ENCODE peak calls at places on chromosomes 3 and 15, in four cellular contexts. One of them, this sample, is unnamed.

GRCh38 chr15:88040516-88040915 is 216.0 kb downstream of the NTRK3 start:
- DNase-seq in lung: no peak
- DNase-seq in left ventricle myocardium inferior: no peak
- DNase-seq in endodermal cell: no peak
- DNase-seq in this sample: no peak

GRCh38 chr15:78418681-78419080 is 19.3 kb upstream of the IREB2 start:
- DNase-seq in lung: no peak
- DNase-seq in left ventricle myocardium inferior: no peak
- DNase-seq in endodermal cell: no peak
- DNase-seq in this sample: no peak

GRCh38 chr3:146594843-146595482 is 10.2 kb downstream of the PLSCR5 start:
- DNase-seq in lung: no peak
- DNase-seq in left ventricle myocardium inferior: no peak
- DNase-seq in endodermal cell: no peak
- DNase-seq in this sample: no peak

GRCh38 chr3:50226888-50227389 is 9.1 kb upstream of the GNAI2 start:
- DNase-seq in lung: no peak
- DNase-seq in left ventricle myocardium inferior: no peak
- DNase-seq in endodermal cell: no peak
- DNase-seq in this sample: no peak

GRCh38 chr3:25239042-25239441 is 189.0 kb upstream of the RARB start:
- DNase-seq in lung: no peak
- DNase-seq in left ventricle myocardium inferior: no peak
- DNase-seq in endodermal cell: no peak
- DNase-seq in this sample: no peak

GRCh38 chr3:39024497-39024896 is 27.2 kb downstream of the SCN11A start:
- DNase-seq in lung: no peak
- DNase-seq in left ventricle myocardium inferior: no peak
- DNase-seq in endodermal cell: no peak
- DNase-seq in this sample: no peak

GRCh38 chr3:51670711-51671089 is 352 bp upstream of the TEX264 start:
- DNase-seq in lung: no peak
- DNase-seq in left ventricle myocardium inferior: no peak
- DNase-seq in endodermal cell: no peak
- DNase-seq in this sample: no peak

GRCh38 chr3:42101481-42101880 is 10.3 kb downstream of the TRAK1 start:
- DNase-seq in lung: no peak
- DNase-seq in left ventricle myocardium inferior: no peak
- DNase-seq in endodermal cell: no peak
- DNase-seq in this sample: no peak

GRCh38 chr3:14780927-14781507 is 37.7 kb upstream of the FGD5 start:
- DNase-seq in lung: peak; percentile 48
- DNase-seq in left ventricle myocardium inferior: peak; percentile 64
- DNase-seq in endodermal cell: peak; percentile 93
- DNase-seq in this sample: no peak

GRCh38 chr3:141229132-141229531 is 2.5 kb upstream of the PXYLP1 start:
- DNase-seq in lung: no peak
- DNase-seq in left ventricle myocardium inferior: no peak
- DNase-seq in endodermal cell: no peak
- DNase-seq in this sample: no peak

GRCh38 chr3:21920431-21920830 is 169.4 kb upstream of the ZNF385D start:
- DNase-seq in lung: no peak
- DNase-seq in left ventricle myocardium inferior: no peak
- DNase-seq in endodermal cell: no peak
- DNase-seq in this sample: no peak

GRCh38 chr3:120448707-120449650 is 1.8 kb downstream of the FSTL1 start:
- DNase-seq in lung: no peak
- DNase-seq in left ventricle myocardium inferior: no peak
- DNase-seq in endodermal cell: peak; percentile 78
- DNase-seq in this sample: peak; percentile 86

GRCh38 chr3:48440590-48440958 is 517 bp downstream of the TMA7 start:
- DNase-seq in lung: no peak
- DNase-seq in left ventricle myocardium inferior: no peak
- DNase-seq in endodermal cell: no peak
- DNase-seq in this sample: no peak

GRCh38 chr3:3666664-3667063 is 132.6 kb upstream of the LRRN1 start:
- DNase-seq in lung: no peak
- DNase-seq in left ventricle myocardium inferior: no peak
- DNase-seq in endodermal cell: no peak
- DNase-seq in this sample: no peak

GRCh38 chr15:61556037-61556648 is 327.0 kb upstream of the RORA start:
- DNase-seq in lung: no peak
- DNase-seq in left ventricle myocardium inferior: no peak
- DNase-seq in endodermal cell: no peak
- DNase-seq in this sample: no peak

GRCh38 chr15:63881431-63881830 is 47.7 kb upstream of the HERC1 start:
- DNase-seq in lung: no peak
- DNase-seq in left ventricle myocardium inferior: no peak
- DNase-seq in endodermal cell: no peak
- DNase-seq in this sample: no peak

GRCh38 chr3:39118931-39119660 is 11.6 kb downstream of the TTC21A start:
- DNase-seq in lung: no peak
- DNase-seq in left ventricle myocardium inferior: no peak
- DNase-seq in endodermal cell: no peak
- DNase-seq in this sample: no peak

GRCh38 chr3:105032541-105032940 is 334.2 kb upstream of the ALCAM start:
- DNase-seq in lung: no peak
- DNase-seq in left ventricle myocardium inferior: no peak
- DNase-seq in endodermal cell: no peak
- DNase-seq in this sample: no peak

GRCh38 chr3:14991148-14991742 is 43.9 kb downstream of the NR2C2 start:
- DNase-seq in lung: no peak
- DNase-seq in left ventricle myocardium inferior: no peak
- DNase-seq in endodermal cell: no peak
- DNase-seq in this sample: no peak

GRCh38 chr15:101070502-101071273 is 151.5 kb downstream of the LRRK1 start:
- DNase-seq in lung: no peak
- DNase-seq in left ventricle myocardium inferior: no peak
- DNase-seq in endodermal cell: peak; percentile 62
- DNase-seq in this sample: no peak

GRCh38 chr3:177249203-177249602 is 51.9 kb upstream of the TBL1XR1 start:
- DNase-seq in lung: no peak
- DNase-seq in left ventricle myocardium inferior: no peak
- DNase-seq in endodermal cell: no peak
- DNase-seq in this sample: peak; percentile 11

GRCh38 chr3:3189102-3189727 is 9.7 kb upstream of the CRBN start:
- DNase-seq in lung: no peak
- DNase-seq in left ventricle myocardium inferior: no peak
- DNase-seq in endodermal cell: no peak
- DNase-seq in this sample: no peak

GRCh38 chr15:68113273-68113672 is 59.2 kb downstream of the PIAS1 start:
- DNase-seq in lung: no peak
- DNase-seq in left ventricle myocardium inferior: no peak
- DNase-seq in endodermal cell: no peak
- DNase-seq in this sample: no peak

GRCh38 chr3:127814325-127814781 is 8.0 kb downstream of the MGLL start:
- DNase-seq in lung: no peak
- DNase-seq in left ventricle myocardium inferior: no peak
- DNase-seq in endodermal cell: no peak
- DNase-seq in this sample: no peak

GRCh38 chr3:159898147-159898546 is 90.5 kb upstream of the IL12A start:
- DNase-seq in lung: no peak
- DNase-seq in left ventricle myocardium inferior: peak; percentile 33
- DNase-seq in endodermal cell: no peak
- DNase-seq in this sample: no peak

GRCh38 chr15:90868261-90868689 is at the start of gene FURIN:
- DNase-seq in lung: no peak
- DNase-seq in left ventricle myocardium inferior: no peak
- DNase-seq in endodermal cell: no peak
- DNase-seq in this sample: no peak

GRCh38 chr15:39079296-39079834 is 501.5 kb upstream of the THBS1 start:
- DNase-seq in lung: no peak
- DNase-seq in left ventricle myocardium inferior: no peak
- DNase-seq in endodermal cell: no peak
- DNase-seq in this sample: no peak

GRCh38 chr3:172068977-172069376 is 29.6 kb downstream of the FNDC3B start:
- DNase-seq in lung: no peak
- DNase-seq in left ventricle myocardium inferior: no peak
- DNase-seq in endodermal cell: no peak
- DNase-seq in this sample: no peak

GRCh38 chr3:13548696-13549512 is at the start of gene FBLN2:
- DNase-seq in lung: no peak
- DNase-seq in left ventricle myocardium inferior: peak; percentile 64
- DNase-seq in endodermal cell: peak; percentile 88
- DNase-seq in this sample: no peak

GRCh38 chr3:39705351-39705900 is 104.0 kb upstream of the MYRIP start:
- DNase-seq in lung: no peak
- DNase-seq in left ventricle myocardium inferior: no peak
- DNase-seq in endodermal cell: no peak
- DNase-seq in this sample: no peak

GRCh38 chr15:83282859-83283812 is 1.3 kb downstream of the BNC1 start:
- DNase-seq in lung: no peak
- DNase-seq in left ventricle myocardium inferior: peak; percentile 30
- DNase-seq in endodermal cell: peak; percentile 84
- DNase-seq in this sample: no peak

GRCh38 chr3:166706094-166706493 is 674.0 kb downstream of the ZBBX start:
- DNase-seq in lung: no peak
- DNase-seq in left ventricle myocardium inferior: no peak
- DNase-seq in endodermal cell: no peak
- DNase-seq in this sample: no peak

GRCh38 chr3:57109437-57110199 is 49.2 kb downstream of the SPATA12 start:
- DNase-seq in lung: no peak
- DNase-seq in left ventricle myocardium inferior: no peak
- DNase-seq in endodermal cell: no peak
- DNase-seq in this sample: no peak

GRCh38 chr3:176566757-176567156 is 630.5 kb downstream of the TBL1XR1 start:
- DNase-seq in lung: no peak
- DNase-seq in left ventricle myocardium inferior: no peak
- DNase-seq in endodermal cell: no peak
- DNase-seq in this sample: no peak

GRCh38 chr15:47812436-47813109 is 95.3 kb downstream of the SEMA6D start:
- DNase-seq in lung: no peak
- DNase-seq in left ventricle myocardium inferior: no peak
- DNase-seq in endodermal cell: no peak
- DNase-seq in this sample: no peak

GRCh38 chr3:27025718-27026117 is 343.5 kb downstream of the NEK10 start:
- DNase-seq in lung: no peak
- DNase-seq in left ventricle myocardium inferior: no peak
- DNase-seq in endodermal cell: peak; percentile 74
- DNase-seq in this sample: no peak

GRCh38 chr3:27022096-27022761 is 347.0 kb downstream of the NEK10 start:
- DNase-seq in lung: no peak
- DNase-seq in left ventricle myocardium inferior: no peak
- DNase-seq in endodermal cell: peak; percentile 64
- DNase-seq in this sample: no peak
- H3K4me3 ChIP-seq in lung: no peak overlapping the region
- H3K4me3 ChIP-seq in left ventricle myocardium inferior: no peak overlapping the region
- H3K4me3 ChIP-seq in endodermal cell: no peak overlapping the region
- H3K4me3 ChIP-seq in this sample: no peak overlapping the region

DNA sequence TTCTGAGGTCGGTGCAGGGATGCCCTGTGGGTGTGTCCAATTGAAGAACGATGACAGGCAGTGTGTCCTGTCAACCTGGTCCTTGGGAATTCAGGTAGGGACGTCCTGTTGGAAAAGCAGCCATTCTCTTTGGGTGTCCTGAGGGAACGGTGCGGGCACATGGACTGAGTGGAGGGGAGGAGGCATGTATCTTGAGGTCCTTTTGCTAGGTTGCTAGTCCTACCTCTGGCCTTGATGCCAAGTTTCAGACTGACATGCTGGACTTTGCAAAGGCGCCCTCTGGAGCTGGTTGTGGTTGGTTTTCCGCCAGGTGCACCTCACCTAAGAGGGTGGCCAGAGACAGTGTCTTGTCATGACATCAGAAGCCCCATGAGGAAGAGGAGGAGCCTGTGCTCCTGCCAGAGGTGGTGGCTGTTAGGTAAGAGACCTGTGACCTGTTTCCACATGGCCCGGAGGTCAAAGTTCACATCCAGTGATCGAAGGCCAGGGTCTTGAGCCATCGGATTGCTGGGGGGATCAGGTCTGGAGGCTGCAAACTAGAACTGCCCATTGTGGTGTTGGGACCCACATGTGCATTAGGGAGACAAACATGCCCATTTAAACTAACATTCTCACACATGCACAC is 106.3 kb downstream of the SNRPN start:
- DNase-seq in lung: no peak
- DNase-seq in left ventricle myocardium inferior: no peak
- DNase-seq in endodermal cell: peak; percentile 29
- DNase-seq in this sample: no peak
- H3K4me3 ChIP-seq in lung: no peak overlapping the region
- H3K4me3 ChIP-seq in left ventricle myocardium inferior: no peak overlapping the region
- H3K4me3 ChIP-seq in endodermal cell: peak overlapping the region; percentile 72
- H3K4me3 ChIP-seq in this sample: no peak overlapping the region

GRCh38 chr3:9903238-9903624 is 583 bp downstream of the IL17RE start:
- DNase-seq in lung: no peak
- DNase-seq in left ventricle myocardium inferior: no peak
- DNase-seq in endodermal cell: no peak
- DNase-seq in this sample: no peak
- H3K4me3 ChIP-seq in lung: no peak overlapping the region
- H3K4me3 ChIP-seq in left ventricle myocardium inferior: peak overlapping the region; percentile 37
- H3K4me3 ChIP-seq in endodermal cell: no peak overlapping the region
- H3K4me3 ChIP-seq in this sample: peak overlapping the region; percentile 48

GRCh38 chr15:89836255-89837133 is 21.8 kb upstream of the ANPEP start:
- DNase-seq in lung: no peak
- DNase-seq in left ventricle myocardium inferior: no peak
- DNase-seq in endodermal cell: no peak
- DNase-seq in this sample: no peak
- H3K4me3 ChIP-seq in lung: no peak overlapping the region
- H3K4me3 ChIP-seq in left ventricle myocardium inferior: no peak overlapping the region
- H3K4me3 ChIP-seq in endodermal cell: no peak overlapping the region
- H3K4me3 ChIP-seq in this sample: no peak overlapping the region

GRCh38 chr3:46974421-46975227 is 1.9 kb downstream of the CCDC12 start:
- DNase-seq in lung: no peak
- DNase-seq in left ventricle myocardium inferior: no peak
- DNase-seq in endodermal cell: no peak
- DNase-seq in this sample: no peak
- H3K4me3 ChIP-seq in lung: no peak overlapping the region
- H3K4me3 ChIP-seq in left ventricle myocardium inferior: peak overlapping the region; percentile 90
- H3K4me3 ChIP-seq in endodermal cell: peak overlapping the region; percentile 4
- H3K4me3 ChIP-seq in this sample: no peak overlapping the region

DNA sequence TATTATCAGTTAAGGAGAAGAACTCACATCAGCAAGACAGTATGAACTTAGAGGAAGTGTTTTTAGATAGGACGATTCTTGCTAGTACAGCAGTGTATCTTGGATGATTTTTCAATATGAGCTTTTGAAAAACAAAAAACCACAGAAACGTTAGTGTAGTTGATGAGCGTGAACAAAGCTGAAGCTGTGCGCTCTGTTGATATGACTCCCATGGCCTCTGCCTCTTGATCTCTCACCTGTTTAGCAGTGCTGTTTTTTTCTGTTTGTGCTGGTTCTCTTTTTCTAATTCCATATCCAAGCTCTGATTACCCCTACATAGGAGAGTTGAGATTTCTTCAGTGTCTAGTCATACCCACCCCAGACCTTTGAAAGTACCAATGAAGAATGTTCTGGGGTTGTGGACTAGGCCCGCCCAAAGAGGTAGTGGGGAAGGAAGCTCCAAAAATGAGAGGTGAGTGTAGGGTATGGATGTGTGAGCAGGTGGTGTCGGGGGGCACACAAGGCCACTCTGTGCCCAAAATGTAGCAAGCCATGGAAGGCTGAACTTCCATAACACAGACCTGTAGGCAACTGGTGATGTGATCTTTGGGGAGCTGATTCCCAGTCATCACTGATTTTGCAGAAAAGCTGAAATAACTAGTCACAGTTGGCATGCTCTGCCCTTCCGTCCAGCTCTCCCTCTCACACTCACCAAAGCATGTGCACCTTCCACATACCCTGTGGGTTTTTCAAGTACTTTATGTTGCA is 20.0 kb upstream of the CMTM7 start:
- DNase-seq in lung: no peak
- DNase-seq in left ventricle myocardium inferior: no peak
- DNase-seq in endodermal cell: no peak
- DNase-seq in this sample: no peak
- H3K4me3 ChIP-seq in lung: no peak overlapping the region
- H3K4me3 ChIP-seq in left ventricle myocardium inferior: no peak overlapping the region
- H3K4me3 ChIP-seq in endodermal cell: no peak overlapping the region
- H3K4me3 ChIP-seq in this sample: no peak overlapping the region

This sample was measured in vagina.